ENCODE peak calls at places on chromosomes 5 and 9, in six cellular contexts. C is glutamatergic neuron, S is uterus, Q is BE2C, N is progenitor cell of endocrine pancreas, O is tibial artery. V is an unnamed sample.
A peak's percentile ranks its signal among the peaks of the same experiment; 100 is the strongest.

GRCh38 chr9:27108981-27109541 is at the start of gene TEK:
- DNase-seq in S (no peak), O (no peak), C (no peak), N (no peak), Q (no peak), V (no peak)

GRCh38 chr5:38473008-38473407 is 83.4 kb downstream of the LIFR start:
- DNase-seq in S (peak; percentile 58), Q (no peak), O (no peak), C (no peak), N (no peak), V (no peak)

GRCh38 chr5:163889369-163889768 is 383.9 kb downstream of the MAT2B start:
- DNase-seq in S (no peak), C (no peak), Q (no peak), N (no peak), O (no peak), V (no peak)

GRCh38 chr5:62354028-62354874 is 48.2 kb downstream of the KIF2A start:
- DNase-seq in C (no peak), N (no peak), O (no peak), S (no peak), Q (peak; percentile 45), V (no peak)

GRCh38 chr9:131494296-131494870 is 8.3 kb upstream of the POMT1 start:
- DNase-seq in O (no peak), C (no peak), Q (no peak), N (no peak), S (no peak), V (no peak)

GRCh38 chr5:168975331-168975730 is 325.6 kb downstream of the SLIT3 start:
- DNase-seq in O (no peak), S (no peak), Q (no peak), C (no peak), N (no peak), V (no peak)

GRCh38 chr5:96026334-96027065 is 64.8 kb upstream of the ELL2 start:
- DNase-seq in C (no peak), Q (no peak), N (no peak), O (no peak), S (no peak), V (no peak)

GRCh38 chr5:134553816-134554215 is 28.3 kb downstream of the JADE2 start:
- DNase-seq in N (no peak), Q (peak; percentile 56), S (no peak), O (no peak), C (no peak), V (no peak)

GRCh38 chr9:107039546-107039945 is 176.6 kb downstream of the ZNF462 start:
- DNase-seq in Q (no peak), C (no peak), N (no peak), S (no peak), O (no peak), V (no peak)

GRCh38 chr5:146338774-146339714 is at the start of gene POU4F3:
- DNase-seq in O (no peak), Q (no peak), S (no peak), C (peak; percentile 61), N (no peak), V (no peak)

GRCh38 chr5:643351-643801 is 31.2 kb downstream of the CEP72 start:
- DNase-seq in O (no peak), S (no peak), C (no peak), Q (no peak), N (no peak), V (no peak)

GRCh38 chr9:88303785-88304495 is 84.3 kb upstream of the SPIN1 start:
- DNase-seq in C (no peak), S (no peak), Q (no peak), O (no peak), N (no peak), V (no peak)

GRCh38 chr5:72656756-72657513 is 149.7 kb upstream of the ZNF366 start:
- DNase-seq in O (no peak), S (no peak), N (no peak), C (no peak), Q (no peak), V (no peak)

GRCh38 chr5:138595396-138595795 is 20.2 kb upstream of the HSPA9 start:
- DNase-seq in O (peak; percentile 19), S (no peak), C (no peak), N (no peak), Q (no peak), V (no peak)
- TF ChIP-seq CTCF in O (no peak), S (no peak), C (no peak), N (peak; percentile 17), Q (peak; percentile 35), V (no peak)

GRCh38 chr5:82421119-82421518 is 143.0 kb upstream of the RPS23 start:
- DNase-seq in O (no peak), C (no peak), Q (no peak), N (no peak), S (no peak), V (no peak)
- TF ChIP-seq CTCF in O (peak; percentile 10), C (no peak), Q (peak; percentile 22), N (no peak), S (no peak), V (no peak)

GRCh38 chr5:149228610-149229297 is 42.9 kb upstream of the AFAP1L1 start:
- DNase-seq in S (peak; percentile 68), N (no peak), O (no peak), Q (no peak), C (no peak), V (no peak)
- TF ChIP-seq CTCF in S (peak; percentile 85), N (peak; percentile 60), O (peak; percentile 58), Q (peak; percentile 65), C (peak; percentile 63), V (peak; percentile 70)

DNA sequence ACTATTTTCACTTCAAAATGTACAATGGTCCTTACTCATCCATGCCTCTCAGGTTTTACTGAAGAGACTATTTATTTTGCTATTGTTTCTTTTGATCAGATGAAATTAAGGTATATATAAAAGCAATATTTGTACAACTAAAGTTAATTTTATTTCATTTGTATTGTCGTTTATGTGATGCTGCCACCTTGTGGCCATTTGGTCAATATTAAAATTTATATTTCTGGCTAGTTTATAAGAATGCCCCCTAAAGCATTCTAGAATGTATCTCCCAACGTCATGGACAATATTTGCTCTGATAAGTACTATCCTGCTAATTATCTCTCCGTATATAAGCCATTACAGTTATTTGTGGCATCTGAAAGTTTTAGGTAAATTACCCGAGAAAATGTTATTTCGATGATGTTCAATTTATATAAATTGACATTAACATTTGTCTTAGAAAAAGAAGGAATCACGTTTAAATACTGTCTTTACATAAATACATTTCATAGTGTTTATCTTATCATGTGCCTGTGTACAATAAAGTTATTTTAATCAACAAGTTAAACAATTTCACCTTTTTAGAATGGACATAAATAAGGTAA is 680.0 kb downstream of the TAF11L14 start:
- DNase-seq in C (no peak), S (no peak), N (no peak), Q (no peak), O (no peak), V (peak; percentile 12)
- TF ChIP-seq CTCF in C (peak; percentile 91), S (peak; percentile 22), N (peak; percentile 74), Q (peak; percentile 46), O (peak; percentile 43), V (peak; percentile 80)

V was measured in neural crest cell.